ENCODE peak calls at places on chromosomes 2 and 18, in four cellular contexts. One of them, this sample, is unnamed.

GRCh38 chr2:128166954-128167353 is 76.0 kb downstream of the UGGT1 start:
- DNase-seq in fibroblast of pulmonary artery: no peak
- DNase-seq in uterus: no peak
- DNase-seq in fibroblast of lung: no peak
- DNase-seq in this sample: no peak

GRCh38 chr2:179460530-179460929 is 195.9 kb upstream of the SESTD1 start:
- DNase-seq in fibroblast of pulmonary artery: peak
- DNase-seq in uterus: no peak
- DNase-seq in fibroblast of lung: peak
- DNase-seq in this sample: peak

GRCh38 chr2:122736279-122736678 is 980.8 kb downstream of the TSN start:
- DNase-seq in fibroblast of lung: peak
- DNase-seq in uterus: no peak
- DNase-seq in fibroblast of pulmonary artery: peak
- DNase-seq in this sample: no peak

GRCh38 chr2:55150834-55151233 is 81.3 kb downstream of the CLHC1 start:
- DNase-seq in uterus: no peak
- DNase-seq in fibroblast of pulmonary artery: no peak
- DNase-seq in fibroblast of lung: no peak
- DNase-seq in this sample: no peak

GRCh38 chr2:162579986-162580385 is 236.1 kb downstream of the GCA start:
- DNase-seq in fibroblast of pulmonary artery: peak
- DNase-seq in fibroblast of lung: peak
- DNase-seq in uterus: no peak
- DNase-seq in this sample: no peak

GRCh38 chr18:9221661-9222060 is 85.1 kb downstream of the ANKRD12 start:
- DNase-seq in fibroblast of pulmonary artery: no peak
- DNase-seq in uterus: no peak
- DNase-seq in fibroblast of lung: no peak
- DNase-seq in this sample: no peak

GRCh38 chr18:11137400-11137799 is 12.0 kb downstream of the PIEZO2 start:
- DNase-seq in fibroblast of pulmonary artery: no peak
- DNase-seq in fibroblast of lung: no peak
- DNase-seq in uterus: no peak
- DNase-seq in this sample: no peak

GRCh38 chr2:156437876-156438410 is 1.8 kb downstream of the GPD2 start:
- DNase-seq in uterus: no peak
- DNase-seq in fibroblast of lung: no peak
- DNase-seq in fibroblast of pulmonary artery: no peak
- DNase-seq in this sample: peak

GRCh38 chr18:2680216-2680792 is 24.8 kb downstream of the SMCHD1 start:
- DNase-seq in fibroblast of pulmonary artery: no peak
- DNase-seq in uterus: no peak
- DNase-seq in fibroblast of lung: no peak
- DNase-seq in this sample: no peak

GRCh38 chr2:231672617-231673347 is 35.5 kb upstream of the PTMA start:
- DNase-seq in fibroblast of pulmonary artery: peak
- DNase-seq in fibroblast of lung: peak
- DNase-seq in uterus: peak
- DNase-seq in this sample: peak

GRCh38 chr2:74454654-74455511 is at the start of gene INO80B:
- DNase-seq in uterus: peak
- DNase-seq in fibroblast of pulmonary artery: peak
- DNase-seq in fibroblast of lung: peak
- DNase-seq in this sample: peak

GRCh38 chr2:220849433-220849832 is 722.7 kb downstream of the EPHA4 start:
- DNase-seq in fibroblast of pulmonary artery: no peak
- DNase-seq in fibroblast of lung: no peak
- DNase-seq in uterus: no peak
- DNase-seq in this sample: no peak

GRCh38 chr2:17736989-17737388 is 16.6 kb downstream of the SMC6 start:
- DNase-seq in fibroblast of pulmonary artery: peak
- DNase-seq in fibroblast of lung: peak
- DNase-seq in uterus: no peak
- DNase-seq in this sample: peak

GRCh38 chr18:58117685-58118403 is 73.8 kb downstream of the NEDD4L start:
- DNase-seq in uterus: peak
- DNase-seq in fibroblast of lung: peak
- DNase-seq in fibroblast of pulmonary artery: peak
- DNase-seq in this sample: peak

GRCh38 chr18:10318686-10318960 is 135.8 kb upstream of the APCDD1 start:
- DNase-seq in uterus: no peak
- DNase-seq in fibroblast of lung: peak
- DNase-seq in fibroblast of pulmonary artery: no peak
- DNase-seq in this sample: peak

GRCh38 chr18:48022531-48023330 is 92.3 kb upstream of the SMAD2 start:
- DNase-seq in uterus: no peak
- DNase-seq in fibroblast of pulmonary artery: peak
- DNase-seq in fibroblast of lung: peak
- DNase-seq in this sample: peak

GRCh38 chr2:164090533-164090932 is 354.7 kb upstream of the FIGN start:
- DNase-seq in fibroblast of pulmonary artery: no peak
- DNase-seq in fibroblast of lung: no peak
- DNase-seq in uterus: no peak
- DNase-seq in this sample: no peak

GRCh38 chr2:212979799-212980198 is 171.6 kb downstream of the IKZF2 start:
- DNase-seq in fibroblast of pulmonary artery: no peak
- DNase-seq in fibroblast of lung: no peak
- DNase-seq in uterus: no peak
- DNase-seq in this sample: no peak

GRCh38 chr2:134189009-134189717 is 64.7 kb upstream of the MGAT5 start:
- DNase-seq in fibroblast of lung: peak
- DNase-seq in fibroblast of pulmonary artery: peak
- DNase-seq in uterus: no peak
- DNase-seq in this sample: peak

GRCh38 chr18:13463526-13463925 is 245.0 kb downstream of the LDLRAD4 start:
- DNase-seq in fibroblast of pulmonary artery: no peak
- DNase-seq in fibroblast of lung: no peak
- DNase-seq in uterus: no peak
- DNase-seq in this sample: no peak

GRCh38 chr18:9790261-9790660 is 82.2 kb downstream of the RAB31 start:
- DNase-seq in uterus: no peak
- DNase-seq in fibroblast of lung: no peak
- DNase-seq in fibroblast of pulmonary artery: peak
- DNase-seq in this sample: no peak

GRCh38 chr2:159010340-159010739 is 41.9 kb downstream of the TANC1 start:
- DNase-seq in fibroblast of lung: peak
- DNase-seq in uterus: no peak
- DNase-seq in fibroblast of pulmonary artery: peak
- DNase-seq in this sample: peak

GRCh38 chr2:162840598-162841246 is 2.2 kb upstream of the KCNH7 start:
- DNase-seq in fibroblast of pulmonary artery: peak
- DNase-seq in fibroblast of lung: peak
- DNase-seq in uterus: no peak
- DNase-seq in this sample: peak

GRCh38 chr2:98547092-98547798 is 61.1 kb downstream of the COA5 start:
- DNase-seq in fibroblast of lung: no peak
- DNase-seq in fibroblast of pulmonary artery: no peak
- DNase-seq in uterus: no peak
- DNase-seq in this sample: no peak

GRCh38 chr2:147165682-147166081 is 679.1 kb upstream of the ACVR2A start:
- DNase-seq in uterus: no peak
- DNase-seq in fibroblast of pulmonary artery: no peak
- DNase-seq in fibroblast of lung: peak
- DNase-seq in this sample: peak

GRCh38 chr2:118983133-118983532 is 41.1 kb downstream of the MARCO start:
- DNase-seq in fibroblast of lung: no peak
- DNase-seq in fibroblast of pulmonary artery: no peak
- DNase-seq in uterus: no peak
- DNase-seq in this sample: no peak

GRCh38 chr2:10477443-10478297 is 29.5 kb upstream of the ODC1 start:
- DNase-seq in fibroblast of pulmonary artery: no peak
- DNase-seq in uterus: no peak
- DNase-seq in fibroblast of lung: no peak
- DNase-seq in this sample: no peak
- TF ChIP-seq CTCF in fibroblast of pulmonary artery: no peak
- TF ChIP-seq CTCF in uterus: no peak
- TF ChIP-seq CTCF in fibroblast of lung: no peak
- TF ChIP-seq CTCF in this sample: no peak

DNA sequence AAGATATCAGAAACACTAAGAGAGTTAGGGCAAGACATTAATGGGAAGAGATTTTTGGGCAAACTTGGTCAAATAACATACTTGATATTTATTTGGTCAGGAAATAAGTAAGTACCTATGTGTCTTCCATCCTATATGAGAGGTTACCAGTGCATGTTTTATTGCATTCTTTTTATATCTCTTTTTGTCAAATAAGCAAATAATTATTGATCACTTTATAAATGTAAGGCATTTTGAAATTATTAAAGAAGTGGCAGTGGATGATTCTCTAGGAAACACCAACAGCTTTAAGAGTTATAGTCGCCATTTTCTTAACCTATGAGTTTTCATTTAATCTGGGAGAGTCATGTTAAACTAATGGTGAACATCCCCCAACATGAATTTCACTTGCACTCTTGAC is 453.3 kb downstream of the MEIS1 start:
- DNase-seq in uterus: no peak
- DNase-seq in fibroblast of lung: no peak
- DNase-seq in fibroblast of pulmonary artery: no peak
- DNase-seq in this sample: no peak
- H3K4me3 ChIP-seq in uterus: no peak
- H3K4me3 ChIP-seq in fibroblast of lung: no peak
- H3K4me3 ChIP-seq in fibroblast of pulmonary artery: no peak
- H3K4me3 ChIP-seq in this sample: no peak

GRCh38 chr2:240604291-240604938 is 17.9 kb downstream of the CAPN10 start:
- DNase-seq in fibroblast of lung: peak
- DNase-seq in uterus: peak
- DNase-seq in fibroblast of pulmonary artery: peak
- DNase-seq in this sample: peak
- TF ChIP-seq CTCF in fibroblast of lung: peak
- TF ChIP-seq CTCF in uterus: peak
- TF ChIP-seq CTCF in fibroblast of pulmonary artery: peak
- TF ChIP-seq CTCF in this sample: peak

DNA sequence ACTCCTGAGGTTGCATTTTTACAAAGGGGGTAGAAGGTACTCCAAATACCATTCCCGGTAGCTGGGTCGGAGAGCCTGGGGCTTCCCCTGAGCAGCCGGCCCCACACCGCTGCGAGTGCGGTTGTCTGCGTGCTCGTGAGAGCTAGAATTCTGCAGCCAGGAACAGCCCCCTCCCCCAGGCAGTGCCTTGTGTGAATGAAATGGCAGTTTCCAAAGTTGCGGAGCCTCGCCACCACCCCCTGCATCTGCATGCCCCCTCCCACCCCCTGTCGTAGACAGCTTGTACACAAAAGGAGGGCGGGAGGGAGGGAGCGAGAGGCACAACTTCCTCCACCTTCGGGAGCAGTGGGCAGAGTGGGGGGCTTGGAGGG is 1.1 kb downstream of the MYCN start:
- DNase-seq in fibroblast of lung: no peak
- DNase-seq in uterus: no peak
- DNase-seq in fibroblast of pulmonary artery: no peak
- DNase-seq in this sample: no peak
- H3K4me3 ChIP-seq in fibroblast of lung: no peak
- H3K4me3 ChIP-seq in uterus: peak
- H3K4me3 ChIP-seq in fibroblast of pulmonary artery: no peak
- H3K4me3 ChIP-seq in this sample: no peak

GRCh38 chr2:75547345-75548035 is 13.2 kb downstream of the EVA1A start:
- DNase-seq in fibroblast of pulmonary artery: peak
- DNase-seq in fibroblast of lung: peak
- DNase-seq in uterus: no peak
- DNase-seq in this sample: peak
- TF ChIP-seq CTCF in fibroblast of pulmonary artery: no peak
- TF ChIP-seq CTCF in fibroblast of lung: no peak
- TF ChIP-seq CTCF in uterus: no peak
- TF ChIP-seq CTCF in this sample: no peak

GRCh38 chr2:66582364-66582974 is 147.5 kb downstream of the MEIS1 start:
- DNase-seq in fibroblast of lung: no peak
- DNase-seq in fibroblast of pulmonary artery: no peak
- DNase-seq in uterus: peak
- DNase-seq in this sample: no peak
- H3K4me3 ChIP-seq in fibroblast of lung: peak
- H3K4me3 ChIP-seq in fibroblast of pulmonary artery: no peak
- H3K4me3 ChIP-seq in uterus: peak
- H3K4me3 ChIP-seq in this sample: peak